ENCODE peak calls at places on chromosome 5, in seven cellular contexts. M is aorta, E is colonic mucosa, U is Karpas-422, A is tibial artery, Q is mesenchymal stem cell, W is SJSA1. F is an unnamed sample. For H3K27me3, the result is how much of the 10 kb centered on the place peaks cover.

GRCh38 chr5:174424219-174425053 is 299.9 kb upstream of the MSX2 start:
- DNase-seq in M (no peak), E (no peak), U (no peak), A (no peak), Q (no peak), W (no peak), F (no peak)

GRCh38 chr5:14983666-14984441 is 112.3 kb upstream of the ANKH start:
- DNase-seq in M (no peak), E (peak), U (no peak), A (no peak), Q (no peak), W (no peak), F (no peak)

GRCh38 chr5:10103098-10103497 is 146.6 kb downstream of the ATPSCKMT start:
- DNase-seq in M (no peak), E (no peak), U (no peak), A (no peak), Q (no peak), W (no peak), F (no peak)

GRCh38 chr5:69052181-69052580 is 41.6 kb upstream of the SLC30A5 start:
- DNase-seq in M (no peak), E (no peak), U (no peak), A (no peak), Q (no peak), W (no peak), F (no peak)

GRCh38 chr5:43017438-43017820 is 22.7 kb downstream of the ANXA2R start:
- DNase-seq in M (peak), E (peak), U (peak), A (peak), Q (peak), W (peak), F (no peak)

GRCh38 chr5:71693828-71694427 is 25.1 kb upstream of the CARTPT start:
- DNase-seq in M (no peak), E (no peak), U (no peak), A (no peak), Q (peak), W (no peak), F (no peak)

GRCh38 chr5:149271717-149272558 is at the start of gene AFAP1L1:
- DNase-seq in M (peak), E (peak), U (no peak), A (peak), Q (peak), W (peak), F (peak)

GRCh38 chr5:148843510-148844318 is 17.3 kb downstream of the ADRB2 start:
- DNase-seq in M (no peak), E (no peak), U (no peak), A (no peak), Q (peak), W (no peak), F (no peak)

GRCh38 chr5:73893813-73894212 is 267.8 kb downstream of the ARHGEF28 start:
- DNase-seq in M (no peak), E (no peak), U (no peak), A (no peak), Q (no peak), W (peak), F (no peak)
- H3K27me3 ChIP-seq in M (under half), E (under half), U (under half), A (under half), Q (under half), W (under half), F (under half)

GRCh38 chr5:59091965-59092364 is 509.1 kb downstream of the RAB3C start:
- DNase-seq in M (no peak), E (no peak), U (no peak), A (no peak), Q (no peak), W (no peak), F (no peak)
- H3K4me3 ChIP-seq in M (no peak), E (no peak), U (no peak), A (no peak), Q (peak), W (no peak), F (no peak)

DNA sequence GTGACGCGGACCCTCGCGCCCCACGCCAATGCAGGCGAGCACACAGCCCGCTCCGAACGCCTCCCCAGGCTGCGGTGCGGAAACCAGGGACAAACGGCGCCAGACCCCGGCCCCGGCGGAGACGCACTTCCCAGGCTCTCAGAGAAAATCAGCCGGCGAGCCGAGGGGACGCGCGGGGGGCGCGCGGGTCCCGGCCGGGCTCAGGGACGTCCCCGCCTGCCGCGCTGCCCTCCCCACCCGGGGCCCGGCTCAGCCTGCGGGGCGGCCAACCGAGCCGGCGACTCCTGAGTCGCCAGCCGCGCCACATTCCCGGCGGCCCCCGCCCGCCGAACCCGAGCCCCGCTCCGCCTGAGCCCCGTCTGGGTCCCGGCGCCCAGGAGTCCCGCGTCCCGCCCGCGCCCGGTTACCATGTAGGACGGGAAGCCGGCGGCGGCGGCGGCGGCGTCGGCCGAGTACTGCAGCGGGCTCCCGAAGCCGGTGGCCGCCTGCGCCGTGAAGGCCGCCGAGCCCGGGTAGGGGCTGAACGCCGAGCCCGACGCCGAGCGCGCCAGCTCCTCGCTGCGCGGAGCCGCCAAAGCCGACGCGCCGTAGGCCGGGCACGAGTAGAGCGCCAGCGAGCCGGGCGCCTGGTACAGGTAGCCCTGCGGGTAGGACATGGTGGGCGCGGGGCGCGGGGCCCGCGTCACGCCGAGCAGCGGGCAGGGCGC is 566 bp downstream of the IRX2 start:
- DNase-seq in M (no peak), E (no peak), U (no peak), A (no peak), Q (no peak), W (peak), F (peak)
- H3K27me3 ChIP-seq in M (under half), E (half or more), U (under half), A (under half), Q (half or more), W (under half), F (half or more)

GRCh38 chr5:55172051-55172899 is 702 bp downstream of the CDC20B start:
- DNase-seq in M (no peak), E (peak), U (peak), A (no peak), Q (peak), W (peak), F (peak)
- H3K4me3 ChIP-seq in M (peak), E (peak), U (peak), A (peak), Q (peak), W (peak), F (peak)

DNA sequence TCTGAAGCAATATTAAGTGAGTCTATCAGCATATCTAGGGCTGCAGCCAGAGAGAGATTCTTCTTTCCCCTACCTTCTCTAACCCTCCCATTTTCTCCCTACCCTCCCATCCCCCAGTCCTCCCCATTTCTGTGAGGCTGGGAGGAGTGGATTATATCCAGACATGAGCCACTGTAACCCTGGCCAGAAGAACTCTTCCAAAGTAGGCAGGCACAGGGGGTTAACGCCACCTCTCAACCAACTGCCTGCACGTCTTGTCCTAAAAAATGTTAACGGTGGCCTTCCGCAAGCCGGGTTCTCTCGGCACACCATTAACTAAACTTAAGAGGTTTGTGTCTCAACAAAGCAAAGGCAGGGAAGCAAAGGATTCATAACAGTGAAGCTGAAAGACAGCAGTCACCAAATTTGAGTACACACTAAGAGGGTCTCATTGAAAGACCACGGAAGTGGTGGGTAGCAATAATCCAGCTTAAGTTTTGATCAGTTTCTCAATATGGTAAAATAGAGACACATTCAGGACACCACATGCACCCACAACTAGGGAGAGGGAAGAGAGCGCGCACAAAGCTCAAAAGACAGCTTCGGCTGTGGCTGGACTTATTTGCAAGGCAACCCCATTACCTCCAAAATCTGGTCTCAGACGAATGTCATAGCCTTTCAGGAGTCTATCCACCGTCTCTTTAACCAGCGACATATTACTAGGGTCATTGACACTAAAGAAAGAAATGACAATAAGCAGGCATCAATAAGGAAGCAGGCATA is 643 bp downstream of the GABRB2 start:
- DNase-seq in M (no peak), E (no peak), U (no peak), A (no peak), Q (no peak), W (no peak), F (no peak)
- H3K27me3 ChIP-seq in M (under half), E (under half), U (under half), A (under half), Q (half or more), W (under half), F (half or more)

GRCh38 chr5:66958126-66958983 is 238.2 kb downstream of the CD180 start:
- DNase-seq in M (no peak), E (no peak), U (no peak), A (no peak), Q (peak), W (no peak), F (no peak)

GRCh38 chr5:66956439-66956838 is 240.2 kb downstream of the CD180 start:
- DNase-seq in M (no peak), E (no peak), U (no peak), A (no peak), Q (no peak), W (no peak), F (no peak)

GRCh38 chr5:66960373-66961137 is 236.0 kb downstream of the CD180 start:
- DNase-seq in M (no peak), E (no peak), U (no peak), A (no peak), Q (peak), W (no peak), F (no peak)

GRCh38 chr5:66958984-66959641 is 237.5 kb downstream of the CD180 start:
- DNase-seq in M (peak), E (no peak), U (no peak), A (no peak), Q (peak), W (peak), F (no peak)

GRCh38 chr5:66959668-66960067 is 236.9 kb downstream of the CD180 start:
- DNase-seq in M (no peak), E (no peak), U (no peak), A (no peak), Q (peak), W (no peak), F (no peak)
- H3K4me3 ChIP-seq in M (peak), E (no peak), U (no peak), A (peak), Q (peak), W (peak), F (no peak)